ENCODE peak calls at places on chromosomes 16 and 17, in nine cellular contexts. W is IMR-90; V is NCI-H1694 treated with DMSO at 0.1 percent for 48 hours; Z is A172; A is T-cell; P is activated CD4-positive, alpha-beta T cell treated with anti-CD3 and anti-CD28 coated beads, Interleukin-2, amount 50 U/mL, for 1 hour; R is non-pigmented ciliary epithelial cell; L is kidney glomerular epithelial cell; J is substantia nigra. C is an unnamed sample.

GRCh38 chr17:77400445-77400870 is 259.7 kb downstream of the SEC14L1 start:
- DNase-seq in A (peak), P (peak), V (peak), L (no peak), Z (no peak), R (no peak), J (no peak), W (no peak), C (peak)

GRCh38 chr16:8204096-8204495 is 386.2 kb downstream of the TMEM114 start:
- DNase-seq in A (no peak), R (no peak), W (no peak), V (no peak), J (no peak), Z (no peak), P (no peak), L (no peak), C (no peak)

GRCh38 chr17:61486135-61487120 is 34.2 kb downstream of the TBX4 start:
- DNase-seq in V (no peak), R (no peak), W (no peak), J (no peak), Z (no peak), P (no peak), A (no peak), L (no peak), C (no peak)

GRCh38 chr16:2469399-2470233 is 1.5 kb upstream of the NTN3 start:
- DNase-seq in L (no peak), W (no peak), J (no peak), V (peak), P (no peak), A (no peak), R (no peak), Z (no peak), C (no peak)

GRCh38 chr16:19105891-19106624 is 7.7 kb upstream of the ITPRIPL2 start:
- DNase-seq in J (no peak), P (no peak), V (no peak), R (no peak), W (peak), Z (peak), L (peak), A (no peak), C (no peak)

GRCh38 chr17:44049294-44050080 is 17.0 kb downstream of the LSM12 start:
- DNase-seq in Z (no peak), P (no peak), A (no peak), W (no peak), J (no peak), R (no peak), V (no peak), L (no peak), C (no peak)

GRCh38 chr16:22171953-22172352 is 9.6 kb downstream of the SDR42E2 start:
- DNase-seq in V (no peak), P (no peak), W (no peak), J (no peak), Z (no peak), L (no peak), A (no peak), R (no peak), C (no peak)

GRCh38 chr16:8675183-8676159 is 1.1 kb downstream of the ABAT start:
- DNase-seq in R (no peak), W (no peak), J (no peak), P (peak), L (peak), V (no peak), A (peak), Z (no peak), C (no peak)

GRCh38 chr17:79572136-79572915 is 38.5 kb downstream of the RBFOX3 start:
- DNase-seq in V (no peak), W (no peak), J (no peak), Z (no peak), A (no peak), L (no peak), P (no peak), R (no peak), C (no peak)

GRCh38 chr16:57325458-57325857 is 33.1 kb upstream of the CCL22 start:
- DNase-seq in J (no peak), Z (no peak), A (no peak), P (no peak), R (no peak), L (no peak), V (no peak), W (peak), C (no peak)

GRCh38 chr16:17590711-17591654 is 120.2 kb upstream of the XYLT1 start:
- DNase-seq in P (peak), J (no peak), A (peak), Z (no peak), R (no peak), W (no peak), V (no peak), L (no peak), C (no peak)

GRCh38 chr17:76199466-76199865 is 40.8 kb downstream of the RNF157 start:
- DNase-seq in J (no peak), V (no peak), W (no peak), L (no peak), R (no peak), Z (no peak), P (peak), A (peak), C (no peak)

GRCh38 chr17:6556121-6557039 is at the start of gene PITPNM3:
- DNase-seq in L (no peak), A (no peak), R (no peak), V (no peak), P (no peak), Z (no peak), W (no peak), J (no peak), C (no peak)

GRCh38 chr16:17416461-17417221 is 54.1 kb downstream of the XYLT1 start:
- DNase-seq in J (peak), P (peak), Z (no peak), V (no peak), L (peak), R (no peak), A (peak), W (peak), C (peak)

GRCh38 chr17:17057057-17057551 is 14.8 kb downstream of the MPRIP start:
- DNase-seq in A (no peak), V (no peak), Z (no peak), P (no peak), W (no peak), L (no peak), J (no peak), R (no peak), C (no peak)